ENCODE peak calls at places on chromosomes 13 and 19, in eight cellular contexts. L, E, S, C, N, X, G and Z are unnamed samples. For H3K9me3 and H3K27me3, the result is how much of the 10 kb centered on the place peaks cover.

GRCh38 chr13:52615817-52616216 is 26.4 kb upstream of the HNRNPA1L2 start:
- DNase-seq in E (no peak), C (no peak), N (no peak), X (no peak), S (no peak), L (no peak), G (no peak), Z (no peak)

GRCh38 chr13:74978596-74978995 is 503.4 kb downstream of the TBC1D4 start:
- DNase-seq in E (no peak), C (no peak), N (no peak), L (no peak), G (no peak), X (no peak), S (no peak), Z (no peak)

GRCh38 chr19:57566396-57567256 is 7.0 kb upstream of the ZNF550 start:
- DNase-seq in X (peak), C (no peak), S (no peak), E (no peak), G (peak), N (no peak), L (no peak), Z (no peak)

GRCh38 chr13:30737511-30738342 is 2.4 kb downstream of the ALOX5AP start:
- DNase-seq in L (no peak), G (no peak), N (no peak), C (no peak), S (no peak), E (no peak), X (no peak), Z (no peak)

GRCh38 chr13:32587014-32587773 is 942 bp downstream of the PDS5B start:
- DNase-seq in E (peak), N (peak), G (peak), X (peak), S (peak), C (peak), L (peak), Z (peak)

GRCh38 chr19:18746393-18747167 is 44.5 kb downstream of the COMP start:
- DNase-seq in X (no peak), N (no peak), C (no peak), L (no peak), S (no peak), G (no peak), E (no peak), Z (no peak)

GRCh38 chr19:12723383-12723642 is 419 bp downstream of the TNPO2 start:
- DNase-seq in L (no peak), N (no peak), S (no peak), E (no peak), C (no peak), X (no peak), G (no peak), Z (no peak)

GRCh38 chr13:78599911-78600310 is 3.4 kb downstream of the POU4F1 start:
- DNase-seq in C (no peak), S (no peak), L (no peak), E (no peak), X (no peak), N (no peak), G (no peak), Z (no peak)

GRCh38 chr19:16416574-16416973 is 55.2 kb downstream of the EPS15L1 start:
- DNase-seq in X (no peak), S (no peak), N (no peak), G (no peak), L (no peak), C (no peak), E (no peak), Z (no peak)

GRCh38 chr13:76884167-76884566 is 2.0 kb downstream of the KCTD12 start:
- DNase-seq in N (peak), L (peak), S (peak), X (peak), E (peak), C (no peak), G (no peak), Z (peak)

GRCh38 chr19:19399733-19400438 is 5.6 kb upstream of the GATAD2A start:
- DNase-seq in L (no peak), N (no peak), G (peak), E (no peak), X (peak), S (no peak), C (no peak), Z (no peak)

GRCh38 chr13:106513025-106513424 is 22.4 kb downstream of the EFNB2 start:
- DNase-seq in E (no peak), S (no peak), X (peak), N (no peak), G (peak), L (no peak), C (no peak), Z (no peak)

GRCh38 chr13:98473792-98474153 is 103.1 kb downstream of the STK24 start:
- DNase-seq in E (no peak), C (no peak), S (no peak), N (no peak), X (no peak), L (no peak), G (no peak), Z (no peak)

GRCh38 chr19:31334101-31334848 is 15.0 kb downstream of the TSHZ3 start:
- DNase-seq in C (no peak), L (no peak), X (peak), S (no peak), E (no peak), G (peak), N (no peak), Z (no peak)

GRCh38 chr13:25218011-25218410 is 45.9 kb upstream of the AMER2 start:
- DNase-seq in X (no peak), G (no peak), E (no peak), S (no peak), L (no peak), N (no peak), C (no peak), Z (no peak)

GRCh38 chr13:34349091-34349722 is 531.3 kb downstream of the RFC3 start:
- DNase-seq in X (peak), S (peak), E (no peak), G (peak), C (no peak), N (peak), L (peak), Z (no peak)

GRCh38 chr19:48683349-48683748 is 10.5 kb upstream of the NTN5 start:
- DNase-seq in L (peak), S (no peak), N (no peak), E (no peak), G (peak), C (no peak), X (peak), Z (peak)

GRCh38 chr13:102901615-102902305 is 55.9 kb downstream of the ERCC5 start:
- DNase-seq in L (no peak), G (peak), X (no peak), N (no peak), E (no peak), S (no peak), C (no peak), Z (no peak)

GRCh38 chr13:51208707-51209106 is 13.5 kb upstream of the FAM124A start:
- DNase-seq in L (no peak), S (no peak), G (no peak), C (no peak), N (no peak), X (no peak), E (no peak), Z (no peak)

GRCh38 chr19:8577247-8577646 is at the start of gene MYO1F:
- DNase-seq in E (peak), G (no peak), N (no peak), S (peak), X (no peak), C (no peak), L (peak), Z (no peak)

GRCh38 chr13:76398426-76398825 is 487.8 kb downstream of the KCTD12 start:
- DNase-seq in X (peak), S (no peak), E (no peak), G (no peak), L (no peak), C (no peak), N (no peak), Z (no peak)

GRCh38 chr19:17790059-17790780 is 4.7 kb upstream of the B3GNT3 start:
- DNase-seq in L (no peak), S (peak), X (no peak), N (no peak), C (no peak), G (no peak), E (peak), Z (no peak)

GRCh38 chr19:719081-719512 is 10.4 kb downstream of the PALM start:
- DNase-seq in L (peak), N (no peak), E (no peak), S (no peak), X (peak), C (no peak), G (no peak), Z (peak)

GRCh38 chr13:61880576-61881283 is 465.1 kb upstream of the PCDH20 start:
- DNase-seq in E (peak), L (no peak), X (peak), C (no peak), N (no peak), S (no peak), G (no peak), Z (no peak)

GRCh38 chr19:48872884-48873475 is 759 bp downstream of the PPP1R15A start:
- DNase-seq in L (peak), G (peak), E (peak), S (peak), N (peak), C (peak), X (peak), Z (peak)

GRCh38 chr19:28669804-28670203 is 543.1 kb downstream of the UQCRFS1 start:
- DNase-seq in L (no peak), E (no peak), G (no peak), C (no peak), S (no peak), N (no peak), X (no peak), Z (no peak)

GRCh38 chr19:1064661-1065605 is 2.0 kb upstream of the ARHGAP45 start:
- DNase-seq in L (peak), G (peak), X (peak), N (no peak), S (peak), C (peak), E (peak), Z (no peak)

GRCh38 chr13:53127378-53127777 is 98.8 kb downstream of the OLFM4 start:
- DNase-seq in N (no peak), C (no peak), X (no peak), S (no peak), E (no peak), G (no peak), L (no peak), Z (no peak)

GRCh38 chr19:39845621-39846175 is 481 bp downstream of the FBL start:
- DNase-seq in L (no peak), G (no peak), C (no peak), E (no peak), S (no peak), X (peak), N (no peak), Z (no peak)

GRCh38 chr19:10408511-10409291 is 5.4 kb upstream of the CDC37 start:
- DNase-seq in X (no peak), C (no peak), S (peak), G (no peak), E (no peak), L (no peak), N (no peak), Z (no peak)

GRCh38 chr19:35719402-35720162 is 1.8 kb downstream of the KMT2B start:
- DNase-seq in C (no peak), G (no peak), S (no peak), X (no peak), N (no peak), L (no peak), E (no peak), Z (no peak)

GRCh38 chr19:44236384-44236783 is 23.3 kb upstream of the ZNF233 start:
- DNase-seq in E (no peak), N (no peak), S (no peak), C (no peak), G (no peak), L (no peak), X (no peak), Z (no peak)
- H3K9me3 ChIP-seq in E (half or more), N (half or more), S (half or more), C (half or more), G (under half), L (under half), X (under half), Z (half or more)

DNA sequence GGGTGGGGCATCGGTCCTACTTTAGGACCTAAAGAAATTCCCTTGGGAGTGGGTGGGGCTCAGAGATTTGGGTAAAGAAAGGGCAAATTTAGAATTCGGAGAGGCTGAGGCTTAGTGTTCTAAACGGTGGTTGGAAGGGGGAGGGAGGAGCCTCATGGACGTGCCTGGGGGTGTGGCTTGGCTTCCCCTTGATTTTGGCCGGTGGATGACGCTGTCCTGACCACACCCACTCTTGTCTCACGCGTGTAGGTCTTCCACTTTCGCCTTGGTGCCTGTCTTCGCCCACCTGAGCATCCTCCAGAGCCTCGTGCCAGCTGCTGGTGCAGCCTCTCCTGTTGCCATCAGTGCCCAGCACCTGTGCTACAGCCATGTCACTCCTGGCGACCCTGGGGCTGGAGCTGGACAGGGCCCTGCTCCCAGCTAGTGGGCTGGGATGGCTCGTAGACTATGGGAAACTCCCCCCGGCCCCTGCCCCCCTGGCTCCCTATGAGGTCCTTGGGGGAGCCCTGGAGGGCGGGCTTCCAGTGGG is 1.2 kb upstream of the NUP62 start:
- DNase-seq in L (peak), C (no peak), N (no peak), G (no peak), E (no peak), S (no peak), X (peak), Z (no peak)
- H3K27ac ChIP-seq in L (peak), C (peak), N (peak), G (no peak), E (peak), S (peak), X (no peak), Z (peak)

GRCh38 chr19:46639356-46640061 is 3.5 kb upstream of the GNG8 start:
- DNase-seq in N (no peak), C (no peak), G (peak), S (no peak), X (peak), E (no peak), L (peak), Z (no peak)

GRCh38 chr19:46648961-46649960 is 11.7 kb downstream of the DACT3 start:
- DNase-seq in N (no peak), G (no peak), C (no peak), L (no peak), S (no peak), X (no peak), E (no peak), Z (no peak)

GRCh38 chr19:46648070-46648960 is 12.3 kb upstream of the GNG8 start:
- DNase-seq in C (no peak), N (no peak), G (no peak), L (no peak), S (no peak), E (no peak), X (no peak), Z (no peak)

GRCh38 chr19:46646402-46646801 is 10.4 kb upstream of the GNG8 start:
- DNase-seq in S (no peak), C (no peak), N (no peak), X (no peak), E (no peak), L (no peak), G (no peak), Z (no peak)

GRCh38 chr19:46644720-46645119 is 8.7 kb upstream of the GNG8 start:
- DNase-seq in E (no peak), L (no peak), C (no peak), S (no peak), N (no peak), G (no peak), X (no peak), Z (no peak)
- H3K27me3 ChIP-seq in E (under half), L (under half), C (under half), S (under half), N (under half), G (under half), X (under half), Z (under half)

GRCh38 chr13:86403213-86403612 is 604.0 kb upstream of the SLITRK6 start:
- DNase-seq in N (no peak), L (no peak), E (no peak), C (no peak), S (no peak), G (no peak), X (no peak), Z (no peak)

GRCh38 chr13:86402500-86402899 is 603.3 kb upstream of the SLITRK6 start:
- DNase-seq in G (no peak), C (no peak), L (no peak), N (no peak), S (no peak), X (no peak), E (no peak), Z (no peak)

GRCh38 chr13:86397640-86398039 is 598.4 kb upstream of the SLITRK6 start:
- DNase-seq in C (no peak), G (no peak), L (no peak), E (no peak), N (no peak), S (no peak), X (no peak), Z (no peak)

GRCh38 chr13:86399572-86399971 is 600.4 kb upstream of the SLITRK6 start:
- DNase-seq in S (no peak), L (no peak), X (no peak), N (no peak), E (no peak), G (no peak), C (no peak), Z (no peak)
- H3K9me3 ChIP-seq in S (under half), L (under half), X (under half), N (under half), E (under half), G (under half), C (under half), Z (under half)

DNA sequence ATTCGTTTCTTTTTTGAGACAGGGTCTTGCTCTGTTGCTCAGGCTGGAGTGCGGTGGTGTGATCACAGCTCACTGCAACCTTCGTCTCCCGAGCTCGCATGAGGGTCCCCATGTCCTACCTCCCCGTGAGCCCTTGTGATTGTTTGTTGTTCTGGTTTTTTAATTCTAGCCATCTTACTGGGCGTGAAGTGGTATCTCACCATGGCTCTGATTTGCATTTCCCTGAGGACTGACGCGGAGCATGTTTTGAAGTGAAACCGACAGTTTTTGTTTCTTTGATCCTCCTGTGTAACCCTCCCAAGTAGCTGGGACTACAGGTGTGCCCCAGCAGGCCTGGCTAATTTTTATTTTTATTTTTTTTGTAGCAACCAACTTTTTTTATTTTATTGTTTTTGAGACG is 21.7 kb downstream of the GNG7 start:
- DNase-seq in L (no peak), G (no peak), E (no peak), N (no peak), S (peak), C (no peak), X (no peak), Z (no peak)
- H3K27ac ChIP-seq in L (no peak), G (no peak), E (no peak), N (no peak), S (peak), C (no peak), X (no peak), Z (no peak)